ENCODE peak calls at places on chromosomes 2 and 18, in five cellular contexts. D is A549, H is HepG2, N is GM12878, Y is K562. X is an unnamed sample.

GRCh38 chr18:46452820-46453219 is 204.2 kb downstream of the LOXHD1 start:
- DNase-seq in D (no peak), H (no peak), N (no peak), Y (no peak), X (no peak)

GRCh38 chr18:77478619-77479018 is 229.0 kb downstream of the GALR1 start:
- DNase-seq in D (no peak), H (peak; percentile 3), N (no peak), Y (peak; percentile 5), X (no peak)

GRCh38 chr2:141878016-141878415 is 252.8 kb downstream of the LRP1B start:
- DNase-seq in D (no peak), H (no peak), N (no peak), Y (no peak), X (no peak)

GRCh38 chr2:64606495-64607363 is 47.0 kb downstream of the SERTAD2 start:
- DNase-seq in D (peak; percentile 24), H (peak; percentile 76), N (peak; percentile 83), Y (peak; percentile 94), X (no peak)

GRCh38 chr2:241777167-241777685 is 604 bp downstream of the GAL3ST2 start:
- DNase-seq in D (no peak), H (no peak), N (no peak), Y (no peak), X (no peak)

GRCh38 chr2:200033939-200034338 is 78.6 kb downstream of the MAIP1 start:
- DNase-seq in D (no peak), H (no peak), N (no peak), Y (no peak), X (no peak)

GRCh38 chr2:222909276-222909675 is 48.4 kb downstream of the ACSL3 start:
- DNase-seq in D (no peak), H (no peak), N (no peak), Y (no peak), X (no peak)

GRCh38 chr2:240594511-240595380 is 8.2 kb downstream of the CAPN10 start:
- DNase-seq in D (no peak), H (no peak), N (no peak), Y (no peak), X (no peak)

GRCh38 chr2:78237704-78238103 is 715.5 kb upstream of the LRRTM4 start:
- DNase-seq in D (no peak), H (no peak), N (no peak), Y (no peak), X (no peak)

GRCh38 chr18:75218064-75218463 is 7.5 kb downstream of the TSHZ1 start:
- DNase-seq in D (no peak), H (no peak), N (no peak), Y (no peak), X (no peak)

GRCh38 chr2:148622390-148622789 is 22.2 kb upstream of the EPC2 start:
- DNase-seq in D (no peak), H (no peak), N (no peak), Y (no peak), X (no peak)

GRCh38 chr2:170314744-170315447 is 136.9 kb downstream of the MYO3B start:
- DNase-seq in D (no peak), H (no peak), N (no peak), Y (no peak), X (no peak)

DNA sequence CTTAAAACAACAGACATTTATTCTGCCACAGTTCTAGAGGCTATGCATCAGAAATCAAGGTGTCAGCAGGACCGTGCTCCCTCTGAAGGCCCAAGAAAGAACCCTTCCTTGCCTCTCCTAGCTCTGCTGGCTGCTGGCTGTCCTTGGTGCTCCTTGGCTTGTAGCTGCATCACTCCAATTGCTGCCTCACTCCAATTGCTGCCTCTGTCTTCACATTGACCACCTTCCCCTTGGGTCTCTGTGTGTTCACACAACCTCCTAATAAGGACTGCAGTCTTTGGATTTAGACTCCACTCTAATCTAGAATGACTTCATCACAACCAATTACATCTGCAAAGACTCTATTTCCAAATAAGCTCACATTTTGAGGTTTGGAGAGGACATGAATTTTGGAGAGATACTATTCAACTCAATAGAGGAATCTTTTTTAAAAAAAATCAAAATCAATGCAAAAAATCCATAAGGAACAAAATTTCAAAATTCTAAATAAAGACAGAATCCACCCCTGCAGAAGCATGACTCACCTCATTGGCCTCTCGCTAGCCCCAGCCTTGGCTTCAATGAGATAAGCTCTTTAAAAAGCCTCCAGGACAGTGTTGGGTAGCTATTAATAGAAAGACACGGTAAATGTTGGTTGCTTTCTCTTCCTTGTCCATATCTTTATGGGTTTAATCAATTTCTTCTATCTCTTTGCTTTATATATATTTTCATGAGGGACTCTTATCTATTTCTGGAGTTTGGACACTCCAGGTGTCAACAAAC is 267.6 kb upstream of the MGAT5 start:
- DNase-seq in D (no peak), H (no peak), N (no peak), Y (peak; percentile 48), X (no peak)
- H3K4me2 ChIP-seq in D (no peak overlapping the region), H (no peak overlapping the region), N (no peak overlapping the region), Y (no peak overlapping the region), X (no peak overlapping the region)

DNA sequence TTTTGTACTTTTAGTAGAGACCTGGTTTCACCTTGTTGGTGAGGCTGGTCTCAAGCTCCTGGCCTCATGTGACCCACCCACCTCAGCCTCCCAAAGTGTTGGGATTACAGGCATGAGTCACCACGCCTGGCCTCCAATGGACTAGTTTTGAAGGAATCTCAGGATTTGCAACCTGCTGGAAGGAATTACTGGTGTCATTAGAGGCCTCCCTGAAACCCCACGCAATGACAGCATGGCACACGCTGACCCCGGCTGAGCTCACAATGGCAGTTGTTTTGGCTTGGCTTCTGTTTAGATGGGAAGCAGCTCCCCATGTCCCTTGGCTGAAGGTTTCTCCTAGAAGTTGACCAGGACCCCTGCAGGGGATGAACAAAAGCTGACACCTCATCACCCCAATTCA is 23.1 kb upstream of the COPS8 start:
- DNase-seq in D (no peak), H (no peak), N (no peak), Y (no peak), X (no peak)
- TF ChIP-seq MYC in D (no peak), H (no peak), N (no peak), Y (no peak), X (no peak)

GRCh38 chr18:42525905-42526304 is 570.9 kb downstream of the PIK3C3 start:
- DNase-seq in D (no peak), H (no peak), N (no peak), Y (no peak), X (no peak)

GRCh38 chr18:42517896-42518295 is 562.9 kb downstream of the PIK3C3 start:
- DNase-seq in D (no peak), H (no peak), N (no peak), Y (no peak), X (no peak)

GRCh38 chr18:42514522-42514921 is 559.5 kb downstream of the PIK3C3 start:
- DNase-seq in D (no peak), H (no peak), N (no peak), Y (no peak), X (no peak)

DNA sequence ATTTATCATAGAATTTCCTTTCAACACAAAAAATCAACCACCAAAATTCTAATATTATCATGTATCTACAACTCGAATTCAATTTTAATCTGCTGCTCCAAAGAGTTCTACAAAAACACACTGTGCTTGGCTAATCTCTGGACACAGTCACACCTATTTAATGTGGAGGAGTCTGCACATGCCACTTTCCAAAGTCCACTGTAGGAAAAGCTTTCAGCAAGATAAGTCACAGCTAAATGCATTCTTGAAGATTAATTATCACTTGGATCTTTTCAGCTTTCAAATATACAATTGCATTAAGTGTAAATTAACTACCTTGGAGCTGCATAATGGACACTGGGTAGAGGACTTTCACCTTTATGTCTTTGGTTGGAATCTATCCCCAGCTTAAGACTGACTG is 565.0 kb downstream of the PIK3C3 start:
- DNase-seq in D (no peak), H (no peak), N (no peak), Y (no peak), X (no peak)
- H3K4me2 ChIP-seq in D (no peak overlapping the region), H (no peak overlapping the region), N (no peak overlapping the region), Y (no peak overlapping the region), X (no peak overlapping the region)

DNA sequence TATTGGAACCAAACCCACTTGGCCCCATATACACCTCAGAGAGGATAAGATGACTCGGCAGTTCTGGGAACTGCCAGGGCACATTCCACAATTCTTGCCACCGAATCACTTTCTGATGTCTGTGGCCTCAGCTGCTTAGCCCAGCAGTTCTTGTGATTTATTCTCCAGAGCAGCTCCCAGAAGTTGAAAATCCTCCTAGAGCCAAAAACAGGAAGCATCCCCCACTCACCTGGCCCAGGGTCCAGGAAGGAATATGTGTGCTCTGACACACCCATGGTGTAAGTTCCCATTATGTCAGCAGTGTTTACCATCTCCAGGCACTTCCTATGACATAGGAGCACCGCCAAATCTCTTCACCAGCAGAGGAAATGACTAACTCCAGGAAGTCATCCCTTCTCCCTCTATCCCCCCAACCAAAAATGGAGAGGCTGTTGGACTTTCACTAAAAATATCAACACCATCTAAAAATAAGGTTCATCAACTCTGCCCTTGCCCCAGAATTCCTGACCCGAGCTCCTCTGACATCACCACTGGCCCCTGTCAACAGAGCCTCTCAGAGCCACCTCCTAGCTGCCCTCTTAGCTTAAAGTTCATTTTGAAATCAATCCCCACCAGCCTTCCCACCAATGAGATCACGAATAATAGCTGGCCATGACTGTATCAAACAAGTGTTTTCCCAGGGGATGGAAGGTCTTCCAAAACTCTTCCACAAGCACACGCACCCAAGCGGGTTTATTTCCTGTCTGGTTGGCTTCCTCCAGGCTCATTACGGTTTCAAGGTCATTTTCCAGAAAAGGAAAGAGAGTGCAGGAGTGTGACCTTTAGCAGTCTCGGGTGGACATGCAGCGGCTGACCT is 223.1 kb upstream of the PARD3B start:
- DNase-seq in D (peak; percentile 64), H (no peak), N (no peak), Y (no peak), X (peak; percentile 92)
- TF ChIP-seq MYC in D (no peak), H (no peak), N (no peak), Y (no peak), X (no peak)

GRCh38 chr2:191661099-191661681 is 16.7 kb upstream of the NABP1 start:
- DNase-seq in D (no peak), H (no peak), N (no peak), Y (no peak), X (no peak)
- H3K4me2 ChIP-seq in D (no peak overlapping the region), H (no peak overlapping the region), N (no peak overlapping the region), Y (no peak overlapping the region), X (no peak overlapping the region)

GRCh38 chr18:79626905-79627749 is 52.5 kb upstream of the CTDP1 start:
- DNase-seq in D (no peak), H (no peak), N (no peak), Y (no peak), X (no peak)

GRCh38 chr18:79625195-79625923 is 54.2 kb upstream of the CTDP1 start:
- DNase-seq in D (no peak), H (no peak), N (peak; percentile 79), Y (no peak), X (peak; percentile 46)

GRCh38 chr18:79621501-79621900 is 58.1 kb upstream of the CTDP1 start:
- DNase-seq in D (no peak), H (no peak), N (no peak), Y (no peak), X (no peak)

GRCh38 chr18:79625924-79626561 is 53.6 kb upstream of the CTDP1 start:
- DNase-seq in D (no peak), H (no peak), N (no peak), Y (no peak), X (no peak)

GRCh38 chr18:79624356-79624961 is 55.1 kb upstream of the CTDP1 start:
- DNase-seq in D (no peak), H (no peak), N (peak; percentile 13), Y (no peak), X (no peak)
- TF ChIP-seq MYC in D (no peak), H (no peak), N (no peak), Y (no peak), X (no peak)

GRCh38 chr2:111704246-111704645 is 179.7 kb downstream of the ANAPC1 start:
- DNase-seq in D (peak; percentile 36), H (peak; percentile 28), N (no peak), Y (no peak), X (no peak)
- H3K4me2 ChIP-seq in D (peak overlapping the region; percentile 51), H (peak overlapping the region; percentile 34), N (no peak overlapping the region), Y (no peak overlapping the region), X (no peak overlapping the region)